ENCODE peak calls at places on chromosomes 6 and 20, in five cellular contexts. P is CD4-positive, alpha-beta T cell; L is AG09319; M is astrocyte of the spinal cord; Y is GM13976. W is an unnamed sample.
A peak's percentile ranks its signal among the peaks of the same experiment; 100 is the strongest.

GRCh38 chr20:7959484-7959883 is 19.2 kb upstream of the HAO1 start:
- DNase-seq in P (no peak), L (no peak), M (no peak), Y (no peak), W (no peak)

GRCh38 chr6:26329763-26330511 is 35.1 kb upstream of the BTN3A2 start:
- DNase-seq in P (peak; percentile 47), L (no peak), M (peak; percentile 63), Y (no peak), W (no peak)

GRCh38 chr6:41655706-41656668 is 17.7 kb downstream of the MDFI start:
- DNase-seq in P (no peak), L (no peak), M (peak; percentile 44), Y (no peak), W (peak; percentile 3)

GRCh38 chr6:57130784-57131183 is 40.8 kb downstream of the ZNF451 start:
- DNase-seq in P (no peak), L (no peak), M (no peak), Y (no peak), W (no peak)

GRCh38 chr6:27066802-27067201 is 180.7 kb upstream of the PRSS16 start:
- DNase-seq in P (no peak), L (no peak), M (no peak), Y (no peak), W (no peak)

GRCh38 chr6:25311251-25311910 is 32.2 kb downstream of the CARMIL1 start:
- DNase-seq in P (no peak), L (no peak), M (peak; percentile 40), Y (no peak), W (no peak)

GRCh38 chr6:6218246-6219085 is 102.0 kb downstream of the F13A1 start:
- DNase-seq in P (no peak), L (no peak), M (peak; percentile 2), Y (no peak), W (no peak)

GRCh38 chr6:20340459-20340858 is 61.2 kb upstream of the E2F3 start:
- DNase-seq in P (no peak), L (no peak), M (no peak), Y (no peak), W (no peak)

GRCh38 chr20:59102722-59103415 is 60.3 kb upstream of the PRELID3B start:
- DNase-seq in P (no peak), L (no peak), M (no peak), Y (no peak), W (no peak)

GRCh38 chr6:148520109-148520841 is 177.6 kb downstream of the SASH1 start:
- DNase-seq in P (no peak), L (no peak), M (no peak), Y (peak; percentile 83), W (no peak)

GRCh38 chr6:155493694-155494143 is 38.1 kb upstream of the NOX3 start:
- DNase-seq in P (no peak), L (peak; percentile 98), M (peak; percentile 99), Y (peak; percentile 40), W (no peak)

GRCh38 chr6:5997420-5998093 is 9.2 kb downstream of the NRN1 start:
- DNase-seq in P (no peak), L (no peak), M (peak; percentile 19), Y (peak; percentile 64), W (peak; percentile 58)

GRCh38 chr6:140980265-140980887 is 1152.3 kb upstream of the GJE1 start:
- DNase-seq in P (no peak), L (no peak), M (peak; percentile 38), Y (no peak), W (no peak)

GRCh38 chr20:49699200-49699992 is 14.3 kb downstream of the B4GALT5 start:
- DNase-seq in P (no peak), L (no peak), M (no peak), Y (peak; percentile 58), W (no peak)

GRCh38 chr20:37193226-37193625 is 13.9 kb upstream of the MROH8 start:
- DNase-seq in P (no peak), L (no peak), M (no peak), Y (no peak), W (no peak)
- TF ChIP-seq CTCF in P (no peak), L (no peak), M (no peak), Y (no peak), W (no peak)

DNA sequence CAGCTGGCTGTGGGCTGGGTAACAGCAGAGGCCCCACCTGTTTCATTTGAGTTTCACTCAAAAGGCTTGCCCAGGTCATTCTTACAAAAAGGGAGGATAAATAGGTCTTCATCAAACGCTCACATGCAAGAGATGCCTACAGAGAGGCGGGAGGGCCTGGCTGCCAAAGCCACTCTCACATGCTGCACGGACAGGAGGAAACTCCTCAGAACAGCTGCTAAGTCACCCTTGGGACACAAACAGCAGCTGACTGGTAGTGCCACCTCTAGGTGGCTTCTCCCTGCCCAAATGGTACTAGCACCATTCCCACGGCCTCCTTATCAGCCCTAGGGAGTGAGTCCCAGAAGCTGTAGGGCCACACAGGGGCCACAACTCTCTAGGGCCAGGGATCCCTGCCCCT is 23.8 kb downstream of the SLC22A23 start:
- DNase-seq in P (no peak), L (no peak), M (no peak), Y (no peak), W (no peak)
- TF ChIP-seq CTCF in P (no peak), L (no peak), M (no peak), Y (no peak), W (no peak)

GRCh38 chr6:14620522-14620921 is 502.9 kb downstream of the CD83 start:
- DNase-seq in P (no peak), L (no peak), M (no peak), Y (no peak), W (no peak)
- TF ChIP-seq CTCF in P (no peak), L (no peak), M (no peak), Y (no peak), W (no peak)

DNA sequence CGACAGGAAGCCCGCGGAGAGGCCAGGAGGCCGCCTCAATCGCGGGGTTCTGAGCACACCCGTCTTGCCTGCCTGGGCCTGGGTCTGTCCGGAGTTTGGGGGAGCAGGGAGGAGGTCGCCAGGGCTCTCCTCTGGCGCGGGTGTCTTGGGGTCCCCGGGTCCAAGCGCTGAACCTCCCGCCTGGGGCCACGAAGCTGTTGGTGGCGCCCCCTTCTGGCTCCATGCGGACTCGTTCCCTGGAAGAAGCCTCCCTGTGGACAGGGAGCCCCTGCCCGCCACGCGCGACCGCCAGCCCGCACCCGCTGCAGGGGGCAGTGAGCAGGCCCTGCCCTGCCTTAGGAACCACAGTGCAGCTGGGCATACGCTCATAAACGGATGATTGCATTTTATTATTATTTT is 44.7 kb downstream of the MCUR1 start:
- DNase-seq in P (peak; percentile 8), L (no peak), M (no peak), Y (no peak), W (no peak)
- TF ChIP-seq CTCF in P (no peak), L (peak; percentile 16), M (peak; percentile 23), Y (no peak), W (peak; percentile 26)

DNA sequence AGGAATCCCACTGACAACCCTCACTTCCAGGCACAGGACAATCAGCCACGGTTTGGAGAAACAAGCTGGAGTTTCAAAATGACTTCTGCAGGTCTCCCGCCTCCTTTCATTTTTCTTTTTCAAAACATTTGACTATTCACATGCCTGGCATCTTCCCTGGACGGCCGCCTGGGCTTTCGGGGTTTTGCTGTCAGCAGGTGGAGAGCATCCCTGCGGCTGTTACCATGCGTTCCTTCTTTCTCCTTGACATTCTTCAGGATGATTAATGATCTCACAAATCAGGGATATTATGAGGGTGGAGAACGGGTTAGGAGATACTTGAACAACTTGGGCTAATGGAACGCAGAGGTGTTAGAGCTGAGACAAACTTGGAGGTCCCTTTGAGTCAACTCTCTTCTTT is 60.9 kb downstream of the RAMACL start:
- DNase-seq in P (no peak), L (no peak), M (no peak), Y (no peak), W (no peak)
- TF ChIP-seq CTCF in P (no peak), L (no peak), M (no peak), Y (no peak), W (no peak)

GRCh38 chr20:45983279-45983743 is 11.3 kb upstream of the ZNF335 start:
- DNase-seq in P (no peak), L (no peak), M (no peak), Y (no peak), W (no peak)
- TF ChIP-seq CTCF in P (no peak), L (no peak), M (no peak), Y (no peak), W (no peak)

DNA sequence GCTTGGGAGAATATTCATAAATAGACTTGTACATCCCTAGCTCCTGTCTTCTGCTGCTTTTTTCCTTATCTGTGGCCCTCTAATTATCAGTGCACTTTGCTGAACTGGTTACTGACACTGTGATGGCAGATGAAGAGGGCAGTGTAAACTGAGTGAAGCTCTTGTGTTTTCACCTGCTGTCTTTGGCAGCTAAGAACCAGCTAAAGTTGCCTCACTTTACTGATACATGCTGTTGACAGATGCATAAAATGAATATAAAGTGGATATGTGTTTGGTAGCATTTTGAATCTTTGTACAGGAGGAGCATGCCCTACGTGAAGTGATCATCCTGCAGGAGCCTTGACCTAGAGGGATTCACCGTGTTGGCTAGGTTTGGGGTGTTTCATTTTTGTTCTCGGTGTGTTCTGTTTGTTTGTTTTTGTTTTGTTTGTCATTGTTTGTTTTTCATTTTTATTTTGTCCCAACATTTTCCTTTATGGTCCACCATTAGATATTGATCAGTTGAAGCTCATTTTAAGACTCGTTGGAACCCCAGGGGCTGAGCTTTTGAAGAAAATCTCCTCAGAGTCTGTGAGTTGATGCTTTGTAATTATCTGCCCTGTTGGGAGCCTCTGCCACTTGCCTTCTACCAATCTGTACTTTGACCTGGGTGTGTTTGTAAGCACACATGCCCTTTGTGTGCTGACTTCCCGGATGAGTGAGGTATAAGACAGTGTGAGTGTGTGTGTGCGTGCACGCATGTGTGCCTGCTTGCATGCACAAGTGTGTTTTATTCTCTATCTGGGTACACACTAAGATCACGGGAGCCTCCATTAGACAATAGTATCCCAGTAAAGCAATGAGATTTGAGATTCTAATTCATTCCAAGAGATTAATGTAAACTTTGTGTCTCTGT is 34.6 kb upstream of the MAPK13 start:
- DNase-seq in P (no peak), L (no peak), M (no peak), Y (no peak), W (no peak)
- TF ChIP-seq CTCF in P (peak; percentile 49), L (no peak), M (no peak), Y (no peak), W (peak; percentile 61)

DNA sequence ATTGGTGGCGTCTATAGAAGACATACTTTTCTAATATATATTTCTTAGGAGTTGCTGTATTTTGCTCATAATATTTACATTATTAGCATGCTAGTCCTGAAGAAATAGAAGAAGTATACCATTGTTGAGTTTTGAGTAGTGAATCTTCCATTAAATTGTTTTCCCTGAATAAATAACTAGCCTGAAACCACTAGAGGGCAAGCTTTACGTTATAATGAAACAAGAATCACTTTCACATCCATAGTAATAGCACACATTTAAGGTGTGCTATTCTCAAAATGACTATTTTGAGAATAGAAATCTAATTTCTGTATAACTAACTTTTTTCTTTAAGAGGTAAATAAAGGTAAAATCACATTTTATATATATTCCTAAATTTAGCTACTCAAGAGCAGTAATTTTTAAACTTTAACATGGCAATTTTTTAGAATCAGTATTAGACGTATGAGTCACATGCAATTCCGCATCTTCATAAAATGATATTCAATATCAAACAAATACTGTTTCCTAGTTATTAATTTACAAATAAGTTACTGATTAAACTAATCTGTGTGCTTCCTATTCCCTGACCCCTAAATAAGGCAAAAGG is 213.2 kb upstream of the MANEA start:
- DNase-seq in P (no peak), L (no peak), M (peak; percentile 11), Y (peak; percentile 36), W (no peak)
- TF ChIP-seq CTCF in P (no peak), L (no peak), M (peak; percentile 50), Y (peak; percentile 24), W (no peak)